ENCODE peak calls at places on chromosomes 12 and 14, in six cellular contexts. L is choroid plexus epithelial cell, X is GM10248, W is body of pancreas, D is Calu3, K is spleen. R is an unnamed sample.

GRCh38 chr12:106709068-106709511 is 65.4 kb upstream of the RIC8B start:
- DNase-seq in X (no peak), D (no peak), W (no peak), L (no peak), K (no peak), R (no peak)

GRCh38 chr12:99154264-99154982 is 493.1 kb upstream of the GARIN6 start:
- DNase-seq in W (no peak), D (no peak), X (no peak), K (no peak), L (no peak), R (no peak)

GRCh38 chr14:65864993-65865392 is 452.5 kb downstream of the FUT8 start:
- DNase-seq in L (no peak), W (no peak), D (no peak), K (no peak), X (no peak), R (no peak)

GRCh38 chr12:3533703-3534386 is 42.8 kb downstream of the PRMT8 start:
- DNase-seq in X (no peak), L (peak), W (no peak), D (no peak), K (no peak), R (no peak)

GRCh38 chr12:31749024-31749704 is 20.3 kb upstream of the AMN1 start:
- DNase-seq in W (peak), X (peak), L (peak), K (peak), D (peak), R (no peak)

GRCh38 chr12:70031046-70031445 is 206.0 kb downstream of the MYRFL start:
- DNase-seq in X (no peak), L (no peak), D (no peak), K (no peak), W (no peak), R (no peak)

GRCh38 chr12:123401753-123402683 is 18.1 kb downstream of the KMT5A start:
- DNase-seq in D (no peak), L (no peak), K (no peak), X (no peak), W (no peak), R (no peak)

GRCh38 chr14:49907186-49907585 is 14.3 kb downstream of the ARF6 start:
- DNase-seq in X (no peak), L (no peak), D (no peak), K (no peak), W (no peak), R (no peak)

GRCh38 chr14:94029250-94029649 is 3.1 kb downstream of the OTUB2 start:
- DNase-seq in K (no peak), L (no peak), X (no peak), W (no peak), D (no peak), R (no peak)

GRCh38 chr14:92951912-92952471 is 29.0 kb downstream of the CHGA start:
- DNase-seq in K (peak), X (peak), D (peak), W (peak), L (peak), R (no peak)

GRCh38 chr12:124053855-124054254 is 80.8 kb downstream of the ZNF664 start:
- DNase-seq in L (peak), K (no peak), X (no peak), W (no peak), D (no peak), R (no peak)

GRCh38 chr14:62691613-62692489 is 353.4 kb downstream of the KCNH5 start:
- DNase-seq in D (peak), W (peak), L (peak), X (no peak), K (no peak), R (no peak)

GRCh38 chr14:91211017-91211416 is 33.5 kb downstream of the GPR68 start:
- DNase-seq in X (no peak), D (no peak), K (no peak), L (no peak), W (no peak), R (no peak)

GRCh38 chr14:106790189-106791036 is 1264.0 kb downstream of the TMEM121 start:
- DNase-seq in X (peak), K (peak), D (peak), W (peak), L (peak), R (no peak)

GRCh38 chr12:89162704-89163261 is 189.5 kb downstream of the DUSP6 start:
- DNase-seq in X (no peak), D (no peak), L (peak), K (no peak), W (no peak), R (no peak)

GRCh38 chr12:1995205-1995896 is 8.9 kb downstream of the DCP1B start:
- DNase-seq in L (no peak), K (no peak), D (no peak), W (no peak), X (peak), R (no peak)

GRCh38 chr12:23204933-23205778 is 580.2 kb downstream of the ETNK1 start:
- DNase-seq in L (peak), W (no peak), K (no peak), X (peak), D (peak), R (no peak)

GRCh38 chr14:68549966-68550705 is 242.7 kb downstream of the ZFP36L1 start:
- DNase-seq in W (no peak), X (no peak), K (no peak), L (peak), D (no peak), R (no peak)

GRCh38 chr12:100279159-100279558 is 12.2 kb downstream of the SCYL2 start:
- DNase-seq in L (no peak), D (no peak), W (no peak), K (no peak), X (no peak), R (no peak)

GRCh38 chr12:27534060-27534764 is 10.2 kb downstream of the PPFIBP1 start:
- DNase-seq in D (no peak), L (no peak), X (peak), W (no peak), K (no peak), R (no peak)

GRCh38 chr12:64066052-64066451 is 156.0 kb downstream of the KICS2 start:
- DNase-seq in W (no peak), L (peak), X (no peak), K (no peak), D (no peak), R (no peak)

GRCh38 chr12:91662021-91662420 is 479.4 kb upstream of the DCN start:
- DNase-seq in D (no peak), K (no peak), L (peak), X (no peak), W (no peak), R (no peak)

GRCh38 chr12:55718650-55719275 is 1.4 kb upstream of the RDH5 start:
- DNase-seq in W (no peak), K (peak), D (no peak), L (no peak), X (no peak), R (no peak)

GRCh38 chr12:125029756-125030358 is 35.4 kb upstream of the AACS start:
- DNase-seq in W (no peak), D (no peak), K (no peak), X (no peak), L (no peak), R (no peak)

GRCh38 chr12:11822071-11822818 is 172.8 kb downstream of the ETV6 start:
- DNase-seq in L (peak), D (peak), W (peak), K (no peak), X (peak), R (no peak)

GRCh38 chr12:4145990-4146859 is 127.3 kb upstream of the CCND2 start:
- DNase-seq in W (no peak), D (no peak), K (no peak), L (no peak), X (peak), R (no peak)

GRCh38 chr12:12263909-12264308 is 2.9 kb downstream of the LRP6 start:
- DNase-seq in W (no peak), D (no peak), L (no peak), X (no peak), K (no peak), R (no peak)

GRCh38 chr12:38906482-38907170 is 1.2 kb upstream of the CPNE8 start:
- DNase-seq in D (peak), K (peak), L (peak), X (peak), W (peak), R (peak)

GRCh38 chr12:92505373-92506340 is 197.1 kb upstream of the PLEKHG7 start:
- DNase-seq in D (peak), W (peak), X (peak), K (peak), L (peak), R (no peak)

GRCh38 chr12:5973461-5974115 is 28.5 kb upstream of the ANO2 start:
- DNase-seq in D (no peak), W (no peak), L (no peak), K (no peak), X (no peak), R (no peak)
- TF ChIP-seq CTCF in D (no peak), W (no peak), L (no peak), K (no peak), X (no peak), R (no peak)

GRCh38 chr12:44873898-44874297 is 2.2 kb downstream of the NELL2 start:
- DNase-seq in D (no peak), L (peak), W (no peak), K (no peak), X (no peak), R (no peak)

GRCh38 chr12:44874981-44875416 is 1.1 kb downstream of the NELL2 start:
- DNase-seq in D (no peak), X (peak), W (no peak), L (no peak), K (no peak), R (no peak)

GRCh38 chr12:44875417-44875953 is 630 bp downstream of the NELL2 start:
- DNase-seq in X (peak), W (no peak), K (peak), D (no peak), L (no peak), R (no peak)

GRCh38 chr12:44875954-44876553 is at the start of gene NELL2:
- DNase-seq in K (peak), W (peak), L (peak), D (peak), X (peak), R (no peak)

DNA sequence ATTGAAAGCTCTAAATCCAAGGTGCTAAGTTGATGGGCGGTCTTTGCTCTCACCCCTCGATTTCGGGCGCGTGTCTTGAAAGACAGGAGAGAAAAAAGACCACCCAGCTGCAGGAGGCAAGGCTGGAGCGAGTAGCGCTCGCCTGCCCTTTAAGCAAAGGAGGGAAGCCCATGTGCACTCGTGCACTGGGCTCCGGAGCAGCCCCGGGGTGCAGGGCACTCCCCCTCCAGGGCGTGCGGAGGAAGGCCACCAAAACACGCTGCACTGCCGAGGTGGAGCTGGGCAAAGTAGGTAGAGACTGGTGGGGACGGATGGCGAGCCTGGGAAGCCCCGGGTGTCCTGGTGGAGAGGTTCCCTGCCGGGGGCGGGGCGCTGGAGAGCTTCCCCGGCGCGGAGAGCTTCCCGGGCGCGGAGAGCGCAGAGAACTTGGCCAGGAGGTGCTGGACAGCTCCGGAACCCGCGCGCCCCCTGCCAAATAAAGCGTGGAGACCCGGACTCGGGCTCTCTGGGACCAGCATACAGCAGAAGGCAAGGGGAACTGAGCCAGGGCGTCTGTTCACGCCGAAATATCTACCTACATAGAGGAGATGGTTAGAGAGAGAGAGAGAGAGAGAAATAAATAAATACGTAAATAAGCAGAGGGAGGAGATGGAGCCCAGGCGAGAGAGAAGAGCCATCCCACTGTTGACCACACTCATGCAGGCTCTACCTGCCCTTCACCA is 600 bp upstream of the NELL2 start:
- DNase-seq in L (peak), K (peak), D (peak), X (peak), W (no peak), R (peak)
- TF ChIP-seq CTCF in L (no peak), K (peak), D (no peak), X (no peak), W (no peak), R (peak)

GRCh38 chr12:130014485-130014807 is 110.6 kb upstream of the TMEM132D start:
- DNase-seq in K (no peak), W (no peak), D (no peak), L (no peak), X (no peak), R (no peak)
- TF ChIP-seq CTCF in K (no peak), W (no peak), D (no peak), L (no peak), X (no peak), R (no peak)

GRCh38 chr14:35959835-35960234 is 133.7 kb downstream of the BRMS1L start:
- DNase-seq in L (no peak), D (peak), W (no peak), K (no peak), X (no peak), R (no peak)
- TF ChIP-seq CTCF in L (no peak), D (no peak), W (no peak), K (no peak), X (peak), R (peak)

GRCh38 chr14:78227466-78228077 is 57.4 kb downstream of the NRXN3 start:
- DNase-seq in W (no peak), K (no peak), L (no peak), D (no peak), X (no peak), R (no peak)
- TF ChIP-seq CTCF in W (no peak), K (no peak), L (no peak), D (no peak), X (no peak), R (no peak)

GRCh38 chr12:76085159-76085868 is 829 bp upstream of the NAP1L1 start:
- DNase-seq in K (no peak), X (peak), D (no peak), L (peak), W (no peak), R (no peak)
- TF ChIP-seq CTCF in K (peak), X (peak), D (peak), L (peak), W (peak), R (peak)

DNA sequence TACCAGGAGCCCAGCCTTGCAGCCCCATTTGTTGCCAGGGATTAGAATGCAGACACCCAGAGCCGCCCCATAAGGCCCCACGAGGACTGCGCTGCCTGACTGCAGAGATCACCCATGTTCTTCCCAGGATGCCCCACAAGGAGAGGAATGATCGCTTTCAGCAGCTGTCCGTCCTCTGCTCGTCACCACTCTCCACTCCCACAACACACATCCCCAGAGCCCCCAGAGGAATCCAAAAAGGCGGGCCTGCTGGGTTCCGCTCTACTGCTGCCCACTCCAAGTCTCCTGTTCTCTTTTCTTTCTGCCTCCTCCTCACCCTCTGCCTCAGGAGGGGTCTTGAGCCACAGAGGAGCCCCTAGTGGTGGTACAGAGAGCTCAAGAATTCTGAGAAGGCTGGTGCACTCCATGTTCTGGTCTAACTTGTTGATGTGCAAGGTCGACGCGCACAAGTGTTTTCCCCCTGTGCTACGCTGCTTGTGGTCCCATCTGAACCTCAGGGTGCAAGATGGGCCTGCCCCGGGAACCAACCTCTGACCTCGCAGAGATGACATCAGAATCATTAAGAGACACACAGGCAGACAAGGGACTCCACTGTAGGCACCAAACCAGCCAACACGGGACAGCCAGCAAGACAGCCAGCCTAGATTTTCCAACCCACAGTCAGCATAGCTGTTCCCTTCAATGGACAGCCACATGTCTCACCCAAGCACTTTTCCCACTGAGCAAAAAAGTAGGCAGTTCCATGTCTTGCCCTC is 30.0 kb downstream of the PXN start:
- DNase-seq in X (no peak), L (no peak), D (no peak), W (no peak), K (no peak), R (no peak)
- TF ChIP-seq CTCF in X (no peak), L (peak), D (peak), W (no peak), K (no peak), R (peak)

GRCh38 chr14:36105401-36105800 is 71.1 kb downstream of the PTCSC3 start:
- DNase-seq in W (no peak), X (no peak), K (no peak), L (no peak), D (peak), R (no peak)
- TF ChIP-seq CTCF in W (no peak), X (no peak), K (no peak), L (peak), D (no peak), R (peak)

GRCh38 chr12:71731439-71732356 is 23.0 kb upstream of the RAB21 start:
- DNase-seq in D (peak), W (no peak), K (no peak), X (no peak), L (no peak), R (no peak)
- TF ChIP-seq CTCF in D (no peak), W (no peak), K (no peak), X (no peak), L (peak), R (no peak)

R was measured in chondrocyte.